ENCODE peak calls at places on chromosomes 16 and 17, in nine cellular contexts. L is foreskin melanocyte, X is germinal center, V is A549, W is Daoy, B is mesothelial cell of epicardium, T is Kasumi-1, K is GM13976, N is skeletal muscle cell. J is an unnamed sample.

GRCh38 chr16:88068476-88069396 is 117.5 kb downstream of the BANP start:
- DNase-seq in L (no peak), X (no peak), V (no peak), W (no peak), B (no peak), T (no peak), K (no peak), N (no peak), J (no peak)

GRCh38 chr17:9241371-9241712 is 220.0 kb downstream of the NTN1 start:
- DNase-seq in L (no peak), X (no peak), V (no peak), W (no peak), B (no peak), T (no peak), K (no peak), N (no peak), J (no peak)

GRCh38 chr16:27240948-27241531 is 27.5 kb downstream of the NSMCE1 start:
- DNase-seq in L (peak; percentile 25), X (no peak), V (no peak), W (no peak), B (no peak), T (no peak), K (no peak), N (peak; percentile 57), J (peak; percentile 27)

GRCh38 chr16:82598766-82599165 is 28.0 kb upstream of the CDH13 start:
- DNase-seq in L (no peak), X (no peak), V (no peak), W (no peak), B (no peak), T (no peak), K (no peak), N (no peak), J (no peak)

GRCh38 chr17:64009571-64010402 is 10.6 kb downstream of the ICAM2 start:
- DNase-seq in L (no peak), X (no peak), V (no peak), W (no peak), B (no peak), T (no peak), K (no peak), N (no peak), J (peak; percentile 85)

GRCh38 chr16:83066011-83066410 is 439.2 kb downstream of the CDH13 start:
- DNase-seq in L (no peak), X (no peak), V (no peak), W (no peak), B (no peak), T (no peak), K (no peak), N (no peak), J (no peak)

GRCh38 chr17:36850794-36851193 is 86.5 kb upstream of the LHX1 start:
- DNase-seq in L (peak; percentile 48), X (no peak), V (peak; percentile 79), W (peak; percentile 88), B (no peak), T (no peak), K (no peak), N (no peak), J (peak; percentile 63)

GRCh38 chr16:22232277-22233049 is 26.4 kb downstream of the EEF2K start:
- DNase-seq in L (no peak), X (no peak), V (peak; percentile 87), W (peak; percentile 39), B (no peak), T (no peak), K (no peak), N (no peak), J (peak; percentile 89)

GRCh38 chr17:7700510-7700909 is 4.5 kb upstream of the EFNB3 start:
- DNase-seq in L (no peak), X (no peak), V (no peak), W (no peak), B (no peak), T (no peak), K (no peak), N (no peak), J (no peak)

GRCh38 chr16:85523602-85524364 is 89.3 kb upstream of the GSE1 start:
- DNase-seq in L (no peak), X (no peak), V (no peak), W (peak; percentile 77), B (peak; percentile 55), T (no peak), K (no peak), N (no peak), J (no peak)

GRCh38 chr17:45409659-45410076 is 23.0 kb downstream of the ARHGAP27 start:
- DNase-seq in L (no peak), X (no peak), V (no peak), W (no peak), B (no peak), T (no peak), K (no peak), N (no peak), J (no peak)

GRCh38 chr17:38329284-38329683 is 14.5 kb downstream of the GPR179 start:
- DNase-seq in L (no peak), X (no peak), V (no peak), W (no peak), B (no peak), T (no peak), K (no peak), N (no peak), J (no peak)

GRCh38 chr16:1543085-1543896 is 9.8 kb downstream of the TMEM204 start:
- DNase-seq in L (peak; percentile 76), X (no peak), V (peak; percentile 51), W (peak; percentile 77), B (no peak), T (peak; percentile 66), K (peak; percentile 77), N (peak; percentile 43), J (peak; percentile 74)

J was measured in PC-3.